ENCODE peak calls at places on chromosomes 11 and 22, in nine cellular contexts. Q, M, Y, V, B, O, N, G and L are unnamed samples.

GRCh38 chr22:20566420-20567260 is 59.2 kb downstream of the MED15 start:
- DNase-seq in Q (peak; percentile 77), M (peak; percentile 81), Y (no peak), V (peak; percentile 80), B (peak; percentile 42), O (no peak), N (peak; percentile 55), G (no peak), L (peak; percentile 69)

GRCh38 chr22:50577697-50577986 is 585 bp downstream of the CPT1B start:
- DNase-seq in Q (no peak), M (no peak), Y (no peak), V (no peak), B (no peak), O (no peak), N (no peak), G (no peak), L (no peak)

GRCh38 chr11:13268791-13269190 is 8.8 kb upstream of the BMAL1 start:
- DNase-seq in Q (no peak), M (no peak), Y (no peak), V (no peak), B (no peak), O (no peak), N (no peak), G (no peak), L (no peak)

GRCh38 chr11:1513326-1514296 is 27.0 kb upstream of the MOB2 start:
- DNase-seq in Q (no peak), M (no peak), Y (no peak), V (no peak), B (no peak), O (no peak), N (no peak), G (no peak), L (no peak)

GRCh38 chr22:17491090-17491489 is 72.2 kb upstream of the SLC25A18 start:
- DNase-seq in Q (no peak), M (no peak), Y (no peak), V (no peak), B (no peak), O (no peak), N (no peak), G (no peak), L (no peak)

GRCh38 chr11:128164090-128164741 is 423.1 kb downstream of the ETS1 start:
- DNase-seq in Q (no peak), M (no peak), Y (no peak), V (no peak), B (no peak), O (no peak), N (no peak), G (no peak), L (no peak)

GRCh38 chr11:1231396-1232327 is 8.8 kb downstream of the MUC5B start:
- DNase-seq in Q (no peak), M (no peak), Y (no peak), V (no peak), B (no peak), O (peak; percentile 23), N (peak; percentile 4), G (no peak), L (no peak)

GRCh38 chr22:43185860-43186261 is 1.1 kb downstream of the TTLL12 start:
- DNase-seq in Q (peak; percentile 34), M (peak; percentile 28), Y (no peak), V (no peak), B (no peak), O (no peak), N (peak; percentile 87), G (peak; percentile 54), L (no peak)

GRCh38 chr11:8777907-8778767 is 95.5 kb downstream of the RPL27A start:
- DNase-seq in Q (peak; percentile 41), M (peak; percentile 21), Y (no peak), V (no peak), B (no peak), O (no peak), N (peak; percentile 50), G (no peak), L (no peak)

GRCh38 chr11:33135216-33135615 is 26.1 kb downstream of the CSTF3 start:
- DNase-seq in Q (peak; percentile 67), M (peak; percentile 84), Y (no peak), V (no peak), B (no peak), O (no peak), N (no peak), G (no peak), L (no peak)

GRCh38 chr22:43363580-43364435 is 20.6 kb upstream of the SCUBE1 start:
- DNase-seq in Q (no peak), M (no peak), Y (no peak), V (no peak), B (no peak), O (no peak), N (no peak), G (no peak), L (no peak)

GRCh38 chr11:34053161-34053686 is 1.7 kb downstream of the CAPRIN1 start:
- DNase-seq in Q (peak; percentile 84), M (peak; percentile 81), Y (peak; percentile 38), V (peak; percentile 72), B (peak; percentile 82), O (peak; percentile 42), N (peak; percentile 75), G (peak; percentile 78), L (peak; percentile 72)

GRCh38 chr11:26410967-26411366 is 79.0 kb downstream of the ANO3 start:
- DNase-seq in Q (no peak), M (no peak), Y (no peak), V (no peak), B (no peak), O (no peak), N (no peak), G (no peak), L (no peak)

GRCh38 chr11:2215230-2215560 is 43.6 kb upstream of the TH start:
- DNase-seq in Q (no peak), M (no peak), Y (no peak), V (no peak), B (no peak), O (no peak), N (no peak), G (no peak), L (no peak)

GRCh38 chr22:25998118-25998775 is 171.0 kb upstream of the SEZ6L start:
- DNase-seq in Q (no peak), M (no peak), Y (no peak), V (no peak), B (no peak), O (no peak), N (no peak), G (no peak), L (no peak)

GRCh38 chr11:113728814-113729213 is 22.7 kb upstream of the TMPRSS5 start:
- DNase-seq in Q (no peak), M (peak; percentile 16), Y (no peak), V (no peak), B (no peak), O (no peak), N (no peak), G (no peak), L (no peak)

GRCh38 chr22:37267128-37267587 is 15.2 kb upstream of the CYTH4 start:
- DNase-seq in Q (peak; percentile 89), M (peak; percentile 23), Y (no peak), V (peak; percentile 69), B (peak; percentile 71), O (no peak), N (peak; percentile 39), G (peak; percentile 10), L (peak; percentile 60)

GRCh38 chr11:69508974-69509373 is 27.5 kb downstream of the LINC01488 start:
- DNase-seq in Q (no peak), M (no peak), Y (no peak), V (no peak), B (no peak), O (no peak), N (no peak), G (no peak), L (no peak)

GRCh38 chr11:69704508-69705245 is 855 bp upstream of the FGF19 start:
- DNase-seq in Q (peak; percentile 57), M (peak; percentile 25), Y (no peak), V (no peak), B (no peak), O (no peak), N (no peak), G (no peak), L (no peak)

GRCh38 chr11:87832216-87832615 is 343.0 kb downstream of the RAB38 start:
- DNase-seq in Q (no peak), M (no peak), Y (no peak), V (no peak), B (no peak), O (no peak), N (no peak), G (peak; percentile 66), L (no peak)

GRCh38 chr22:40506762-40507161 is 129.8 kb downstream of the MRTFA start:
- DNase-seq in Q (no peak), M (no peak), Y (no peak), V (no peak), B (no peak), O (no peak), N (no peak), G (no peak), L (no peak)

GRCh38 chr22:26354707-26355106 is 74.4 kb upstream of the ASPHD2 start:
- DNase-seq in Q (no peak), M (no peak), Y (no peak), V (no peak), B (no peak), O (no peak), N (no peak), G (no peak), L (no peak)

GRCh38 chr22:26169312-26170111 is at the start of gene SEZ6L:
- DNase-seq in Q (peak; percentile 49), M (no peak), Y (no peak), V (no peak), B (no peak), O (peak; percentile 13), N (peak; percentile 32), G (no peak), L (no peak)

GRCh38 chr22:38163844-38164577 is 17.6 kb downstream of the PLA2G6 start:
- DNase-seq in Q (no peak), M (no peak), Y (no peak), V (no peak), B (no peak), O (no peak), N (no peak), G (no peak), L (no peak)

GRCh38 chr11:64148200-64148916 is 17.6 kb downstream of the MACROD1 start:
- DNase-seq in Q (peak; percentile 93), M (peak; percentile 56), Y (peak; percentile 28), V (peak; percentile 77), B (peak; percentile 77), O (peak; percentile 41), N (peak; percentile 84), G (peak; percentile 71), L (peak; percentile 72)

GRCh38 chr22:32615874-32616564 is 141.4 kb downstream of the FBXO7 start:
- DNase-seq in Q (no peak), M (no peak), Y (no peak), V (no peak), B (no peak), O (no peak), N (no peak), G (peak; percentile 10), L (no peak)

GRCh38 chr11:70397336-70397982 is 870 bp upstream of the CTTN start:
- DNase-seq in Q (no peak), M (peak; percentile 34), Y (no peak), V (no peak), B (no peak), O (no peak), N (peak; percentile 30), G (no peak), L (no peak)